ENCODE peak calls at places on chromosomes 16 and 17, in five cellular contexts. C is AG10803, F is testis, D is astrocyte of the cerebellum, W is osteoblast. Z is an unnamed sample.

GRCh38 chr16:87704754-87705353 is 60.9 kb downstream of the KLHDC4 start:
- DNase-seq in C (no peak), F (no peak), D (no peak), W (no peak), Z (no peak)

GRCh38 chr17:28118362-28118761 is 75.9 kb downstream of the NLK start:
- DNase-seq in C (no peak), F (no peak), D (no peak), W (no peak), Z (no peak)

GRCh38 chr16:78416400-78416799 is 316.9 kb downstream of the WWOX start:
- DNase-seq in C (no peak), F (no peak), D (no peak), W (no peak), Z (no peak)

GRCh38 chr17:79160980-79161621 is 86.5 kb downstream of the ENGASE start:
- DNase-seq in C (no peak), F (no peak), D (no peak), W (no peak), Z (no peak)

GRCh38 chr17:69733171-69734014 is 318.9 kb downstream of the MAP2K6 start:
- DNase-seq in C (peak), F (no peak), D (no peak), W (peak), Z (no peak)

GRCh38 chr17:61335845-61336655 is 63.6 kb upstream of the TBX2 start:
- DNase-seq in C (no peak), F (no peak), D (peak), W (no peak), Z (no peak)

GRCh38 chr17:17917394-17917793 is 54.8 kb downstream of the TOM1L2 start:
- DNase-seq in C (peak), F (no peak), D (no peak), W (no peak), Z (no peak)

GRCh38 chr17:74872313-74873035 is at the start of gene FDXR:
- DNase-seq in C (no peak), F (no peak), D (no peak), W (no peak), Z (no peak)

GRCh38 chr17:59631221-59631720 is 11.6 kb downstream of the CLTC start:
- DNase-seq in C (no peak), F (no peak), D (no peak), W (no peak), Z (no peak)

GRCh38 chr16:23905027-23905426 is 69.2 kb downstream of the PRKCB start:
- DNase-seq in C (peak), F (peak), D (peak), W (no peak), Z (no peak)

GRCh38 chr17:17030515-17031211 is 11.6 kb upstream of the MPRIP start:
- DNase-seq in C (no peak), F (no peak), D (no peak), W (peak), Z (no peak)

GRCh38 chr17:40664582-40665333 is at the start of gene KRT222:
- DNase-seq in C (no peak), F (no peak), D (no peak), W (no peak), Z (no peak)

GRCh38 chr17:4163951-4164350 is 21.0 kb downstream of the CYB5D2 start:
- DNase-seq in C (peak), F (no peak), D (no peak), W (peak), Z (no peak)

Z was measured in left colon.